ENCODE peak calls at places on chromosome 16, in five cellular contexts. T is LHCN-M2, K is NCI-H1417, M is GM04504, P is left colon. W is an unnamed sample.

GRCh38 chr16:50719401-50720337 is 22.2 kb upstream of the CYLD start:
- DNase-seq in T (no peak), P (peak; percentile 52), M (no peak), K (no peak), W (no peak)

GRCh38 chr16:23072769-23073549 is 76.3 kb downstream of the USP31 start:
- DNase-seq in T (no peak), P (no peak), M (no peak), K (peak; percentile 11), W (no peak)

GRCh38 chr16:88803264-88803987 is at the start of gene CDT1:
- DNase-seq in K (peak; percentile 73), M (no peak), T (peak; percentile 76), P (peak; percentile 71), W (peak; percentile 74)

GRCh38 chr16:89277641-89278341 is 60.3 kb downstream of the ZNF778 start:
- DNase-seq in T (no peak), P (no peak), K (no peak), M (no peak), W (no peak)

GRCh38 chr16:25080420-25081131 is 31.0 kb upstream of the LCMT1 start:
- DNase-seq in T (no peak), M (no peak), P (no peak), K (no peak), W (no peak)

GRCh38 chr16:74035816-74036215 is 260.8 kb upstream of the PSMD7 start:
- DNase-seq in M (no peak), T (peak; percentile 1), K (no peak), P (no peak), W (peak; percentile 30)

GRCh38 chr16:81275064-81275532 is 36.6 kb downstream of the BCO1 start:
- DNase-seq in P (peak; percentile 84), T (no peak), K (no peak), M (no peak), W (no peak)

GRCh38 chr16:87703071-87703470 is 62.7 kb downstream of the KLHDC4 start:
- DNase-seq in P (no peak), T (no peak), M (no peak), K (no peak), W (no peak)

GRCh38 chr16:65782537-65783290 is 583.8 kb upstream of the CDH5 start:
- DNase-seq in P (no peak), K (no peak), M (peak; percentile 77), T (peak; percentile 25), W (no peak)

GRCh38 chr16:15445450-15445849 is 11.1 kb downstream of the BMERB1 start:
- DNase-seq in T (no peak), P (no peak), K (no peak), M (no peak), W (no peak)

GRCh38 chr16:4888428-4889135 is 41.3 kb downstream of the UBN1 start:
- DNase-seq in T (no peak), P (no peak), M (no peak), K (no peak), W (no peak)

GRCh38 chr16:80671281-80671849 is 130.6 kb downstream of the DYNLRB2 start:
- DNase-seq in M (no peak), T (no peak), P (no peak), K (no peak), W (no peak)

GRCh38 chr16:78574571-78574970 is 475.1 kb downstream of the WWOX start:
- DNase-seq in M (no peak), P (no peak), K (no peak), T (no peak), W (no peak)

GRCh38 chr16:12002447-12003006 is 26.0 kb downstream of the SNX29 start:
- DNase-seq in M (peak; percentile 72), K (peak; percentile 55), P (no peak), T (peak; percentile 17), W (peak; percentile 86)

GRCh38 chr16:29806096-29806579 is at the start of gene MAZ:
- DNase-seq in M (no peak), T (no peak), P (peak; percentile 94), K (peak; percentile 90), W (peak; percentile 87)

GRCh38 chr16:11190585-11191565 is 65.1 kb downstream of the SOCS1 start:
- DNase-seq in K (no peak), T (peak; percentile 35), M (no peak), P (no peak), W (no peak)

GRCh38 chr16:85526132-85526731 is 86.9 kb upstream of the GSE1 start:
- DNase-seq in M (no peak), K (no peak), T (no peak), P (no peak), W (no peak)

GRCh38 chr16:51731160-51731559 is 580.1 kb upstream of the SALL1 start:
- DNase-seq in M (no peak), P (no peak), T (no peak), K (no peak), W (no peak)

GRCh38 chr16:82456683-82457082 is 170.1 kb upstream of the CDH13 start:
- DNase-seq in P (no peak), T (peak; percentile 50), M (peak; percentile 23), K (peak; percentile 74), W (no peak)

GRCh38 chr16:86732621-86733297 is 154.4 kb downstream of the FOXL1 start:
- DNase-seq in P (no peak), T (no peak), K (no peak), M (no peak), W (no peak)

GRCh38 chr16:12320298-12320706 is 343.8 kb downstream of the SNX29 start:
- DNase-seq in P (no peak), M (no peak), K (no peak), T (peak; percentile 40), W (no peak)

GRCh38 chr16:89691231-89691985 is 4.9 kb downstream of the CDK10 start:
- DNase-seq in M (no peak), K (no peak), P (no peak), T (no peak), W (no peak)

GRCh38 chr16:82580293-82580900 is 46.4 kb upstream of the CDH13 start:
- DNase-seq in T (peak; percentile 20), M (no peak), K (peak; percentile 7), P (no peak), W (no peak)

GRCh38 chr16:88907768-88908167 is 41.3 kb upstream of the PABPN1L start:
- DNase-seq in P (no peak), T (peak; percentile 51), M (no peak), K (no peak), W (no peak)

W was measured in NCI-H2227 treated with DMSO at 0.1 percent for 48 hours.